ENCODE peak calls at places on chromosome 17, in five cellular contexts. F is right atrium auricular region, J is RWPE1, N is AG04450, B is A549. H is an unnamed sample.

GRCh38 chr17:41486809-41487530 is 2.7 kb downstream of the KRT36 start:
- DNase-seq in F (no peak), J (no peak), N (no peak), B (peak; percentile 48), H (no peak)

GRCh38 chr17:10744509-10745000 is 14.7 kb upstream of the TMEM220 start:
- DNase-seq in F (no peak), J (no peak), N (no peak), B (no peak), H (no peak)

GRCh38 chr17:42142371-42142896 is 12.4 kb downstream of the RAB5C start:
- DNase-seq in F (no peak), J (no peak), N (no peak), B (no peak), H (no peak)

GRCh38 chr17:61393550-61393903 is 6.1 kb upstream of the TBX2 start:
- DNase-seq in F (no peak), J (no peak), N (no peak), B (peak; percentile 51), H (no peak)

GRCh38 chr17:28426081-28426519 is 20.1 kb upstream of the SLC46A1 start:
- DNase-seq in F (peak; percentile 56), J (no peak), N (no peak), B (peak; percentile 47), H (peak; percentile 82)

GRCh38 chr17:13030459-13031305 is 12.9 kb upstream of the ELAC2 start:
- DNase-seq in F (no peak), J (peak; percentile 34), N (peak; percentile 13), B (peak; percentile 57), H (no peak)

GRCh38 chr17:49523706-49524472 is 28.8 kb downstream of the NGFR start:
- DNase-seq in F (no peak), J (peak; percentile 98), N (no peak), B (no peak), H (no peak)

GRCh38 chr17:77935121-77935571 is 23.4 kb upstream of the TNRC6C start:
- DNase-seq in F (no peak), J (no peak), N (no peak), B (no peak), H (no peak)

GRCh38 chr17:35341465-35341992 is 31.9 kb downstream of the SLFN11 start:
- DNase-seq in F (no peak), J (no peak), N (no peak), B (no peak), H (no peak)

GRCh38 chr17:27081002-27081638 is 212.8 kb upstream of the WSB1 start:
- DNase-seq in F (no peak), J (no peak), N (no peak), B (no peak), H (no peak)

GRCh38 chr17:27819171-27819544 is 18.8 kb upstream of the NOS2 start:
- DNase-seq in F (no peak), J (no peak), N (no peak), B (no peak), H (no peak)

GRCh38 chr17:71830916-71831315 is 289.9 kb upstream of the SOX9 start:
- DNase-seq in F (no peak), J (no peak), N (no peak), B (no peak), H (no peak)

GRCh38 chr17:76265624-76266243 is 586 bp downstream of the UBALD2 start:
- DNase-seq in F (no peak), J (no peak), N (no peak), B (peak; percentile 53), H (no peak)

GRCh38 chr17:52159159-52159809 is 770 bp upstream of the CA10 start:
- DNase-seq in F (no peak), J (no peak), N (no peak), B (no peak), H (no peak)

GRCh38 chr17:41984454-41984853 is 17.9 kb downstream of the CNP start:
- DNase-seq in F (no peak), J (no peak), N (no peak), B (no peak), H (no peak)

GRCh38 chr17:62187681-62188080 is 122.6 kb upstream of the MED13 start:
- DNase-seq in F (no peak), J (no peak), N (peak; percentile 20), B (no peak), H (no peak)

GRCh38 chr17:35843698-35844097 is 25.0 kb downstream of the HEATR9 start:
- DNase-seq in F (no peak), J (no peak), N (no peak), B (no peak), H (no peak)

GRCh38 chr17:2898255-2898926 is 102.2 kb downstream of the RAP1GAP2 start:
- DNase-seq in F (no peak), J (no peak), N (no peak), B (no peak), H (no peak)

GRCh38 chr17:35653619-35654361 is 66.7 kb downstream of the AP2B1 start:
- DNase-seq in F (no peak), J (no peak), N (no peak), B (no peak), H (no peak)

GRCh38 chr17:34740516-34740915 is 161.1 kb downstream of the TMEM132E start:
- DNase-seq in F (no peak), J (no peak), N (no peak), B (no peak), H (peak; percentile 54)

GRCh38 chr17:42803074-42803883 is 4.6 kb downstream of the CNTD1 start:
- DNase-seq in F (no peak), J (no peak), N (peak; percentile 16), B (peak; percentile 66), H (no peak)

GRCh38 chr17:41919165-41919817 is 540 bp upstream of the ACLY start:
- DNase-seq in F (no peak), J (peak; percentile 77), N (no peak), B (no peak), H (no peak)

GRCh38 chr17:73284906-73285602 is 23.4 kb upstream of the CPSF4L start:
- DNase-seq in F (no peak), J (no peak), N (no peak), B (no peak), H (no peak)

GRCh38 chr17:40596261-40596919 is 31.1 kb upstream of the CCR7 start:
- DNase-seq in F (peak; percentile 32), J (no peak), N (no peak), B (peak; percentile 98), H (no peak)

GRCh38 chr17:32627233-32628008 is 140.6 kb downstream of the CDK5R1 start:
- DNase-seq in F (no peak), J (no peak), N (no peak), B (no peak), H (no peak)

GRCh38 chr17:63773272-63774140 is at the start of gene CCDC47:
- DNase-seq in F (peak; percentile 99), J (peak; percentile 100), N (peak; percentile 97), B (peak; percentile 100), H (peak; percentile 100)

GRCh38 chr17:63775420-63775819 is 1.4 kb downstream of the DDX42 start:
- DNase-seq in F (no peak), J (no peak), N (no peak), B (no peak), H (no peak)

GRCh38 chr17:63774982-63775290 is 966 bp downstream of the DDX42 start:
- DNase-seq in F (no peak), J (no peak), N (no peak), B (no peak), H (no peak)

GRCh38 chr17:63772801-63773271 is 561 bp downstream of the CCDC47 start:
- DNase-seq in F (no peak), J (no peak), N (no peak), B (peak; percentile 34), H (no peak)

DNA sequence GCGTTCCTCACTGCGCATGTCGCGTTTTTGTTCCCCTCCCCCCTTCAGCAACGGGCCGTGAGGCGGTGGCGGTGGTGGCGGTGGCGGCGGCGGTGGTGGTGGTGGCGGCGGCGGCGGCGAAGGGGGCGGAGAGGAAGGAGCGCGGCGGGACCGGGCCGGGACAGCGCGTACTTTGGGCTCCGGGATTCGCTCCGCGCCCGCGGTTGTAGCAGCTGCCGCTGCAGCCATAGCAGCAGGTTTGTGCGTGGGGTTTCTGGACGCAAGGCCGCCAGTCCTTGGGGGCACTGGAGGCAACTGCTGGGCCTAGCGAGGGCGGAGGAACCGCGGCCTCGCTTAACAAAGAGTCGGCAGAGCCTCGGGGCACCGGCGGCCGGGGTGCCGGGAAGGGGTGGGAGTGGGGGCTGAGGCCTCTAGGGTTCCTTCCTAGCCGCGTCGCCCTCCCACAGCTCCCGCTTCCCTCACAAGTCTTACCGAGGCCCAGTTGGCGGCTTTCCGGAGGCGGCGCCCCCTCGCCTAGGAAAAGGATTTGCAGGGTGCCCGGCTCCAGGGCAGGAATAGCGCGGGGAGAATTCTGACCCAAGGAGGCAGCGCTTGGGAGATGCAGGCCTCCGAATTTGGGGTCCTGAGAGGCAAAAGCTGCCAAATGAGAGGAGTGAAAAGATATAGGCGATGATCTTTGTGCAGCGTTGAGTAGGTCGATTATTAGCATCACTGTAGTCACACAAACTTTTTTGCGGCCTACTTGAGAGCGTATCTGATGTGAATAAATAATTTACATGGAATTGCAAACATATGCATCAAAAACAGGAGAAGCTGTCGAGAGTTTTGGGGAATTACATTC is at the start of gene DDX42:
- DNase-seq in F (peak; percentile 89), J (peak; percentile 56), N (no peak), B (peak; percentile 77), H (peak; percentile 95)
- TF ChIP-seq CTCF in F (no peak), J (no peak), N (peak; percentile 22), B (no peak), H (peak; percentile 22)

GRCh38 chr17:57767561-57767960 is 22.5 kb upstream of the CCDC182 start:
- DNase-seq in F (no peak), J (no peak), N (no peak), B (no peak), H (no peak)
- TF ChIP-seq CTCF in F (no peak), J (no peak), N (no peak), B (no peak), H (no peak)

GRCh38 chr17:17567631-17568030 is 23.9 kb downstream of the PEMT start:
- DNase-seq in F (peak; percentile 77), J (no peak), N (no peak), B (no peak), H (no peak)

GRCh38 chr17:17564896-17565295 is 26.6 kb downstream of the PEMT start:
- DNase-seq in F (no peak), J (no peak), N (no peak), B (no peak), H (no peak)

GRCh38 chr17:17564323-17564722 is 27.2 kb downstream of the PEMT start:
- DNase-seq in F (no peak), J (no peak), N (no peak), B (no peak), H (no peak)

GRCh38 chr17:17567114-17567513 is 24.4 kb downstream of the PEMT start:
- DNase-seq in F (no peak), J (no peak), N (no peak), B (no peak), H (no peak)

GRCh38 chr17:17565471-17566365 is 25.8 kb downstream of the PEMT start:
- DNase-seq in F (peak; percentile 61), J (no peak), N (no peak), B (no peak), H (no peak)
- TF ChIP-seq CTCF in F (no peak), J (no peak), N (no peak), B (no peak), H (no peak)

GRCh38 chr17:37844158-37844976 is 79.8 kb upstream of the TBC1D3K start:
- DNase-seq in F (no peak), J (peak; percentile 50), N (peak; percentile 15), B (peak; percentile 71), H (no peak)
- TF ChIP-seq CTCF in F (peak; percentile 60), J (peak; percentile 78), N (peak; percentile 92), B (peak; percentile 82), H (peak; percentile 67)

H was measured in osteocyte.